ENCODE peak calls at places on chromosomes 16 and 17, in five cellular contexts. Z, H, U, F and I are unnamed samples.

GRCh38 chr16:57760357-57761160 is 25.0 kb downstream of the KATNB1 start:
- DNase-seq in Z (no peak), F (no peak), H (no peak), U (no peak), I (no peak)

GRCh38 chr16:874366-875181 is 74.0 kb upstream of the GNG13 start:
- DNase-seq in Z (no peak), F (no peak), U (no peak), H (no peak), I (no peak)

GRCh38 chr17:49570540-49571242 is 5.0 kb upstream of the NXPH3 start:
- DNase-seq in F (no peak), Z (no peak), U (peak), H (no peak), I (no peak)

GRCh38 chr17:5883775-5884665 is 186.2 kb upstream of the WSCD1 start:
- DNase-seq in Z (no peak), U (no peak), F (no peak), H (no peak), I (no peak)

GRCh38 chr16:379183-379960 is 2.4 kb downstream of the PGAP6 start:
- DNase-seq in H (no peak), Z (peak), F (peak), U (peak), I (peak)

GRCh38 chr17:1905190-1905919 is 75.5 kb downstream of the RPA1 start:
- DNase-seq in F (no peak), U (no peak), Z (no peak), H (peak), I (no peak)

GRCh38 chr17:44655983-44656700 is at the start of gene MEIOC:
- DNase-seq in F (no peak), Z (no peak), H (no peak), U (no peak), I (no peak)

GRCh38 chr17:61591930-61592329 is 911 bp upstream of the NACA2 start:
- DNase-seq in Z (no peak), H (no peak), U (no peak), F (no peak), I (no peak)

GRCh38 chr16:9094008-9094846 is 2.8 kb downstream of the HAPSTR1 start:
- DNase-seq in U (no peak), H (no peak), Z (no peak), F (no peak), I (no peak)

GRCh38 chr16:53043462-53043861 is 9.2 kb downstream of the CHD9NB start:
- DNase-seq in H (no peak), F (no peak), Z (peak), U (no peak), I (no peak)

GRCh38 chr16:83187404-83187803 is 560.6 kb downstream of the CDH13 start:
- DNase-seq in H (no peak), U (no peak), Z (no peak), F (no peak), I (no peak)

GRCh38 chr17:20975566-20975965 is 67.2 kb downstream of the USP22 start:
- DNase-seq in U (no peak), F (no peak), Z (no peak), H (no peak), I (no peak)

GRCh38 chr17:3959295-3959899 is 4.8 kb downstream of the ATP2A3 start:
- DNase-seq in U (no peak), H (peak), Z (peak), F (peak), I (peak)

GRCh38 chr17:75688209-75688771 is 21.2 kb downstream of the SAP30BP start:
- DNase-seq in F (no peak), H (no peak), Z (no peak), U (peak), I (peak)

GRCh38 chr17:66240630-66241029 is 11.4 kb upstream of the APOH start:
- DNase-seq in F (no peak), H (no peak), U (no peak), Z (no peak), I (no peak)

GRCh38 chr16:49411121-49411970 is 37.7 kb downstream of the C16orf78 start:
- DNase-seq in U (no peak), Z (no peak), F (no peak), H (no peak), I (no peak)

GRCh38 chr16:67897231-67897630 is 4.2 kb downstream of the PSKH1 start:
- DNase-seq in Z (no peak), U (no peak), F (no peak), H (no peak), I (no peak)

GRCh38 chr16:53211253-53211652 is 156.5 kb downstream of the CHD9 start:
- DNase-seq in H (no peak), U (no peak), Z (no peak), F (no peak), I (no peak)

GRCh38 chr17:69523252-69523861 is 108.9 kb downstream of the MAP2K6 start:
- DNase-seq in H (peak), F (no peak), Z (no peak), U (no peak), I (no peak)

GRCh38 chr17:22692066-22692800 is 999.9 kb downstream of the KCNJ18 start:
- DNase-seq in F (no peak), U (peak), H (no peak), Z (no peak), I (no peak)

GRCh38 chr17:61335845-61336655 is 63.6 kb upstream of the TBX2 start:
- DNase-seq in Z (no peak), F (no peak), H (peak), U (no peak), I (peak)

GRCh38 chr16:29982560-29983419 is 9.1 kb downstream of the TAOK2 start:
- DNase-seq in F (no peak), H (no peak), U (no peak), Z (no peak), I (no peak)

GRCh38 chr16:29745853-29746345 is at the start of gene C16orf54:
- DNase-seq in F (no peak), H (no peak), U (peak), Z (peak), I (peak)

GRCh38 chr17:66444001-66444400 is 141.6 kb downstream of the PRKCA start:
- DNase-seq in H (peak), F (no peak), Z (no peak), U (no peak), I (no peak)

GRCh38 chr16:84603115-84603816 is 14.6 kb downstream of the COTL1 start:
- DNase-seq in U (peak), H (no peak), Z (peak), F (no peak), I (peak)

GRCh38 chr17:44279586-44280344 is 11.8 kb upstream of the SLC4A1 start:
- DNase-seq in H (peak), U (peak), Z (peak), F (no peak), I (peak)

GRCh38 chr17:40355123-40355803 is 9.3 kb downstream of the GJD3 start:
- DNase-seq in U (peak), F (peak), Z (peak), H (peak), I (peak)

GRCh38 chr17:82160081-82160480 is 52.6 kb downstream of the CCDC57 start:
- DNase-seq in Z (no peak), U (no peak), H (no peak), F (no peak), I (no peak)

GRCh38 chr16:15450624-15451023 is 16.2 kb downstream of the BMERB1 start:
- DNase-seq in H (no peak), U (no peak), Z (no peak), F (no peak), I (no peak)

GRCh38 chr17:64331946-64332493 is 58.6 kb downstream of the PECAM1 start:
- DNase-seq in Z (no peak), U (peak), H (peak), F (no peak), I (no peak)

GRCh38 chr17:64378890-64379354 is 11.7 kb downstream of the PECAM1 start:
- DNase-seq in Z (peak), U (no peak), H (peak), F (no peak), I (peak)

GRCh38 chr16:4373356-4373908 is 1.8 kb downstream of the VASN start:
- DNase-seq in F (no peak), H (no peak), Z (no peak), U (peak), I (no peak)

GRCh38 chr16:11105038-11105903 is 150.7 kb downstream of the SOCS1 start:
- DNase-seq in U (no peak), H (peak), F (no peak), Z (peak), I (no peak)

GRCh38 chr16:1289480-1289872 is 20.0 kb upstream of the UBE2I start:
- DNase-seq in U (no peak), H (no peak), F (no peak), Z (no peak), I (no peak)

GRCh38 chr16:66996324-66996982 is 8.1 kb downstream of the CES4A start:
- DNase-seq in F (no peak), Z (no peak), H (peak), U (no peak), I (peak)

GRCh38 chr16:12271006-12271405 is 294.5 kb downstream of the SNX29 start:
- DNase-seq in U (no peak), H (peak), F (no peak), Z (no peak), I (no peak)

GRCh38 chr17:48439473-48439872 is 9.5 kb upstream of the SKAP1 start:
- DNase-seq in Z (no peak), U (no peak), H (no peak), F (no peak), I (no peak)

DNA sequence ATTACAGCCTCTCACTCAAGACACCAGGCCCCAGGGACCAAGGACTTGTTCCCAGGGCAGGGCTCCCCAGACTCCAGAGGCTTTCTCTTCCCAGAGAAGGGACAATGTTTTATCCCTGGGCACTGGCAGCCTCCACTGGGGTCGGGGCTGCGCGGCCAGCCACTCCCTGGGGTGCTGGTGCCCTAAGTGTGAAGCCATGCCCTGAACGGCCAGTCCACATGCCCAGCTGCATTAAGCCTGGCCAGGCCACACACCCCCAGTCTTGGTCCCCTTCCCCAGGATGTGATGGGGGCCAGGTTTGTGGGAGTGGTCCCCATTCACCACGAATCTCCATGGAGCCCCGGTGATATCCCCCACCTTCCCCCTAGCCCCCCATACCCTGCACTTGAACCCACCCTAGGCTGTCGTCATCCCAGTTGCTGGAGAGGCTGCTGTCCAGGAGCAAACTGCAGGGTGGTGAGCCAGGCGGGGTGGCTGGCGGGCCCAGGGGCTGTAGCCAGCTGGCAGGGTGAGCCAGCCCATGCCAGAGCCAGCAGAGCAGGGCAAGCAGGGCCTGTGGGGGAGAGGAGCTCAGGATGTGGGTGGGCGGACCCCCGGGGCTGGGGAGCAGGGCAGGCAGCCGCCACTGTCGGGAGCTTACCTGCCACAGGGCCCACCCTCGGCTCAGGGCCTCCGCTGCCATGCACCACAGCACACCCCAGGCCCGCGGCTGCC is 4.6 kb downstream of the PAQR4 start:
- DNase-seq in U (no peak), F (no peak), H (no peak), Z (no peak), I (no peak)
- TF ChIP-seq POLR2AphosphoS5 in U (no peak), F (no peak), H (no peak), Z (no peak), I (no peak)

GRCh38 chr17:30549864-30550511 is 72.8 kb downstream of the GOSR1 start:
- DNase-seq in Z (no peak), F (no peak), U (no peak), H (no peak), I (peak)
- H3K27ac ChIP-seq in Z (no peak), F (no peak), U (no peak), H (no peak), I (no peak)

DNA sequence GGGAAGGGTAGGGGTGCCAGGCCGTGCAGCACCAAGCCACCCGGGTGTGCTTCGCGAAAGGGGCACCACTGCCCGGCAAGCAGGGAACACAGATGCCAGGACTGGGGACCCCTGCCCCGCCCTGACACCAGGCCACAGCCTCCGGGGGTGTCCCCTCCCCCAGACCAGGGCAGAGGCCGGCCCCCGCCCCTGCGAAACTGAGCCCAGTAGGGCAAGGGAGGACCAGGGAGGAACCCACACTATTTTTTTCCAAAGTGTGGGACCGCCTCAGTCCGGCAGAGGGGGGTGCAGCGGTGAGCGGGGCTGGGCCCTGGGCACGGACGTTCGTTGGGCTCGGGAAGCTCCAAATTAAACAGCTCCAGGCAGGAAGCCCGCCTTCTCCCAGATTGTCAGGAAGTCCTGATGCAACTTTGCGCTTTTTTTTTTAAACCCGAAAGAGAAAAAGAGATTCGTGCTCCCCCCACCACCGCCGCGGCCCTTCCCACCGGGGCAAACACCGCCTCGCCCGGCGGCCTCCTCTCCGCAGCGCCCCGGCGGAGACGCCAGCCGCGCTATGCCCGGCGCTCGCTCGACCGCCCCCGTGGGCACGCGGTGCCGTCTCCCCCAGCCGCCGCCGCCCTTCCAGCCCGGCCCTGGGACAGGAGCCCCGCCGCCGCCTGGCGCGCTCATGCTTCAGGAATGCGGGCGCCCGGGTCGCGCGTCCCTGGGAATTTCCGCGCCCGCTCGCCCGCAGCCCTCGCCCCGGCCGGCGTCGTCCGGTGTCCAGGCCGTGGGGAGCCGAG is 755 bp downstream of the PIEZO1 start:
- DNase-seq in H (peak), U (peak), Z (peak), F (peak), I (peak)
- TF ChIP-seq POLR2AphosphoS5 in H (no peak), U (peak), Z (peak), F (peak), I (no peak)

GRCh38 chr16:24999856-25000447 is 15.2 kb downstream of the ARHGAP17 start:
- DNase-seq in H (peak), Z (no peak), F (no peak), U (no peak), I (peak)
- H3K27ac ChIP-seq in H (peak), Z (no peak), F (no peak), U (peak), I (peak)

DNA sequence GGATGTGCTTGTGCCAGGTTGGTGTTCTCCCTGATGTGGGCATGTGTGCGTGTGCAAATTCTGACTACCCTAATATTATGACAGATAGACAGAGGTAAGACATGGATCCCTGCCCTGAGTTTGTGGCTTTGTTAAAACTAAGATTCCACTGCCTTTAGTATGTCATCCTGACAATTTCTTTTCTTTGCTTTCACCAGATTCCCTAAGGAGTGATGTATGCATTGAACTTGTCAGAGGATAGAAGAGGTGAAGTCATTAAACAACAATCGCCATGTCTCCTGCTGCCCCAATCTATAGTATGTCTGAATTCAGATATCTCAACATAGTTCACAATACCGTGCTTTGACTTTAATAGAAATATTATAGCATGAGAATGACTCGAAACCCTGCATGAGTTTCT is 137.1 kb upstream of the ELAC2 start:
- DNase-seq in Z (no peak), F (no peak), U (no peak), H (no peak), I (no peak)
- TF ChIP-seq POLR2AphosphoS5 in Z (no peak), F (no peak), U (no peak), H (no peak), I (no peak)

DNA sequence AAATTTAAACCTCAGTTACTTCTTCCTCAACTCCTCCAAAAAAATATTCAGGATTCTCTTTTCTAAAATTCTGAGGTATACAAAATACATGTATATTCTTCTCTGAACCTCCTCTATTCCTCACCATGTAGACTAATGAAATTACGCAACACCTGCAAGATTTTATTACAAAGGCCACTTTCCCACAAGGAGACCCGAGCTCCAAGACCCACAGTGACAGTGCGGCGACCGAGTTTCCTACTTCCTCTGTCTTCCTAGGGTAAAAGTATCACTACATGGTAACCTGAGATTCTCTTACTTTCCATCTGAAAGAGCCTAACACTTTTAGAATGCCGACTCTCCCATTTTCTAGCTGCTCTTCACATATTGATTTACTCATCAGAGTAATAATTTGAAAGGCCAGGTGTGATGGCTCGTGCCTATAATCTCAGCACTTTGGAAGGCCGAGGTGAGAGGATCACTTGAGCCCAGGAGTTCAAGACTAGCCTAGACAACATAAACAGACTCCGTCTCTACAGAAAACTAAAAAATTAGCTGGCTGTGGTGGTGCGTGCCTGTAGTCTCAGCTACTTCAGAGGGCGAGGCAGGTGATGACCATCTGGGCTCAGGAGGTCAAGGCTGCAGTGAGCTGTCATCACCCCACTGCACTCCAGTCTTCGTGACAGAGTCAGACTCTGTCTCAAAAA is 35.7 kb downstream of the CYTH1 start:
- DNase-seq in H (peak), Z (no peak), U (no peak), F (no peak), I (no peak)
- H3K27ac ChIP-seq in H (peak), Z (peak), U (peak), F (peak), I (peak)

DNA sequence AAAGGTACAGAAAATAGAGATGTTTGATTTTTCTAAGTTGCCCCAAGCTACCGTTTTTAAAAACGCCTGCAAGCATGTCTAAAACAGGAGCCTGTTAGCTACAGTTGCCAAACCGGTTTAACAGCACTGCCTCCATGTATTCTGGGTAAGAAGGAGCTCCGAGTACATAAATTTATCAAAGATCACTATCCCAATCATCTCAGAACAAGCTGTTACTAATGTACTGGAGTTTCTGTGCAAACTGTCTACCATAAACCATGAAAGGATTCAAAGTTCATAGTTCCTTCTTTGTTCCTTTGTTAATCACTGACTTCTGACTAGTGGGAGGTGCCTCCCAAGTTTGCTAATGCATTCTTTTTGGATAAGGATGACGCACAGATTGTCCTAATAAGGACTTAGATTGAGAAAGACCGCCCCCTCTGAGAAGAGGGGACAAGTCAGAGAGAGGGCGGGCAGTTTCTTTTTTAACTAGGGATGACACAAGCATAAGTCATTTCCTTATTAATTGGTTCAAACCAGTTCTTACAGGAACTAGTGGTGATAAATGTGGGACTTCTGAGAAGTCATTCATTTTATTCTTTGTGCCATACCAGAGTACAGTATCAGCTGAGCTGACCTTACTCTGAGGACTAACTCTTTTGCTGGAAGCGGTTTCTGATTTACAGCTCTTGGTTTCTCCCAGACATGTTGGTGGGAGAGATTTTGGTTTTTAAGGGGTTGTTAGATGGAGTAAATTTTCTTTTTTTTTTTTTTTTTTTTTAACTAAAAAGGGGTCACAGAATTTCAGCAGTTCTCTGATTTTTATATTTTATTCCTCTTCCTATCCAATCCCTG is 55.2 kb downstream of the TUBD1 start:
- DNase-seq in Z (peak), U (no peak), F (peak), H (peak), I (peak)
- TF ChIP-seq POLR2AphosphoS5 in Z (peak), U (peak), F (no peak), H (peak), I (peak)